ENCODE peak calls at places on chromosomes 1 and 21, in four cellular contexts. Y is GM12878, V is IMR-90, F is astrocyte. S is an unnamed sample. For H3K27me3 and H3K9me3, the result is how much of the 10 kb centered on the place peaks cover.

GRCh38 chr21:18832950-18833349 is 429.4 kb upstream of the TMPRSS15 start:
- DNase-seq in V (no peak), Y (no peak), F (peak), S (peak)

GRCh38 chr1:165837838-165838364 is 10.5 kb downstream of the UCK2 start:
- DNase-seq in F (no peak), Y (no peak), V (peak), S (no peak)

GRCh38 chr1:234143681-234144080 is 229.6 kb upstream of the COA6 start:
- DNase-seq in F (no peak), Y (no peak), V (no peak), S (no peak)

GRCh38 chr21:27694667-27695066 is 727.8 kb upstream of the ADAMTS5 start:
- DNase-seq in V (no peak), F (no peak), Y (no peak), S (no peak)

GRCh38 chr1:151993734-151994496 is at the start of gene S100A10:
- DNase-seq in V (peak), Y (no peak), F (peak), S (peak)

GRCh38 chr1:203152158-203153034 is 23.2 kb downstream of the MYBPH start:
- DNase-seq in F (peak), V (peak), Y (no peak), S (no peak)

GRCh38 chr1:14017531-14017961 is 317.6 kb downstream of the PRDM2 start:
- DNase-seq in F (no peak), V (no peak), Y (no peak), S (no peak)

GRCh38 chr1:54110991-54111390 is 41.8 kb downstream of the CDCP2 start:
- DNase-seq in Y (no peak), F (no peak), V (no peak), S (no peak)

GRCh38 chr1:87024936-87025537 is 110.6 kb downstream of the HS2ST1 start:
- DNase-seq in F (peak), Y (no peak), V (peak), S (peak)

GRCh38 chr21:9735421-9735961 is 785.9 kb upstream of the TPTE start:
- DNase-seq in Y (no peak), F (no peak), V (no peak), S (no peak)

GRCh38 chr1:4367230-4367629 is 287.2 kb upstream of the AJAP1 start:
- DNase-seq in V (no peak), Y (no peak), F (no peak), S (no peak)

GRCh38 chr1:201582261-201582951 is 43.5 kb downstream of the NAV1 start:
- DNase-seq in Y (no peak), V (peak), F (peak), S (peak)

GRCh38 chr1:91805343-91805801 is 80.6 kb downstream of the TGFBR3 start:
- DNase-seq in Y (no peak), F (no peak), V (no peak), S (no peak)

GRCh38 chr1:5403935-5404334 is 588.3 kb downstream of the NPHP4 start:
- DNase-seq in V (no peak), F (no peak), Y (no peak), S (no peak)

GRCh38 chr1:39409055-39409816 is 82.2 kb upstream of the BMP8A start:
- DNase-seq in V (peak), F (no peak), Y (no peak), S (peak)

GRCh38 chr1:156751724-156752481 is 428 bp upstream of the HDGF start:
- DNase-seq in F (peak), V (peak), Y (peak), S (peak)

GRCh38 chr1:222918746-222919477 is 104.1 kb downstream of the DISP1 start:
- DNase-seq in Y (no peak), V (no peak), F (no peak), S (no peak)

GRCh38 chr1:98143403-98143802 is 222.6 kb upstream of the DPYD start:
- DNase-seq in Y (no peak), V (peak), F (no peak), S (no peak)

GRCh38 chr1:7207875-7208646 is 422.8 kb downstream of the CAMTA1 start:
- DNase-seq in Y (no peak), V (peak), F (peak), S (peak)

GRCh38 chr1:20609541-20609940 is 20.6 kb downstream of the CDA start:
- DNase-seq in Y (no peak), F (no peak), V (no peak), S (no peak)

GRCh38 chr21:23593582-23593981 is 2013.7 kb downstream of the MRPL39 start:
- DNase-seq in F (no peak), V (no peak), Y (no peak), S (no peak)

GRCh38 chr1:233597489-233597901 is 16.4 kb upstream of the KCNK1 start:
- DNase-seq in Y (peak), F (peak), V (no peak), S (no peak)

GRCh38 chr1:229892515-229893117 is 174.4 kb upstream of the GALNT2 start:
- DNase-seq in F (no peak), V (no peak), Y (no peak), S (no peak)

GRCh38 chr21:46191257-46191685 is 7.0 kb upstream of the SPATC1L start:
- DNase-seq in V (peak), F (peak), Y (no peak), S (no peak)

GRCh38 chr1:214228976-214229375 is 52.0 kb upstream of the SMYD2 start:
- DNase-seq in Y (no peak), V (no peak), F (no peak), S (no peak)

GRCh38 chr1:100847481-100847880 is 47.2 kb downstream of the EXTL2 start:
- DNase-seq in F (no peak), Y (no peak), V (peak), S (peak)

GRCh38 chr1:13766906-13767564 is 67.0 kb downstream of the PRDM2 start:
- DNase-seq in V (peak), Y (no peak), F (peak), S (no peak)

GRCh38 chr1:221892301-221892830 is 150.5 kb upstream of the DUSP10 start:
- DNase-seq in F (no peak), Y (no peak), V (no peak), S (no peak)

GRCh38 chr1:245512980-245513578 is 358.3 kb downstream of the KIF26B start:
- DNase-seq in Y (no peak), F (no peak), V (no peak), S (peak)

GRCh38 chr1:68178821-68179490 is 53.4 kb downstream of the WLS start:
- DNase-seq in F (peak), Y (peak), V (peak), S (no peak)

GRCh38 chr1:181504294-181505115 is 21.2 kb downstream of the CACNA1E start:
- DNase-seq in Y (peak), V (peak), F (no peak), S (peak)

GRCh38 chr1:47881505-47882442 is 115.4 kb downstream of the TRABD2B start:
- DNase-seq in F (no peak), Y (no peak), V (peak), S (no peak)

GRCh38 chr1:114075546-114076249 is 78.0 kb downstream of the SYT6 start:
- DNase-seq in F (no peak), Y (peak), V (no peak), S (no peak)

GRCh38 chr1:237910834-237911233 is 20.1 kb upstream of the ZP4 start:
- DNase-seq in V (no peak), Y (no peak), F (no peak), S (no peak)

GRCh38 chr1:92482404-92482664 is 4.4 kb downstream of the GFI1 start:
- DNase-seq in F (no peak), V (no peak), Y (no peak), S (peak)

GRCh38 chr1:57843760-57844159 is 419.9 kb upstream of the DAB1 start:
- DNase-seq in V (no peak), F (peak), Y (no peak), S (no peak)

DNA sequence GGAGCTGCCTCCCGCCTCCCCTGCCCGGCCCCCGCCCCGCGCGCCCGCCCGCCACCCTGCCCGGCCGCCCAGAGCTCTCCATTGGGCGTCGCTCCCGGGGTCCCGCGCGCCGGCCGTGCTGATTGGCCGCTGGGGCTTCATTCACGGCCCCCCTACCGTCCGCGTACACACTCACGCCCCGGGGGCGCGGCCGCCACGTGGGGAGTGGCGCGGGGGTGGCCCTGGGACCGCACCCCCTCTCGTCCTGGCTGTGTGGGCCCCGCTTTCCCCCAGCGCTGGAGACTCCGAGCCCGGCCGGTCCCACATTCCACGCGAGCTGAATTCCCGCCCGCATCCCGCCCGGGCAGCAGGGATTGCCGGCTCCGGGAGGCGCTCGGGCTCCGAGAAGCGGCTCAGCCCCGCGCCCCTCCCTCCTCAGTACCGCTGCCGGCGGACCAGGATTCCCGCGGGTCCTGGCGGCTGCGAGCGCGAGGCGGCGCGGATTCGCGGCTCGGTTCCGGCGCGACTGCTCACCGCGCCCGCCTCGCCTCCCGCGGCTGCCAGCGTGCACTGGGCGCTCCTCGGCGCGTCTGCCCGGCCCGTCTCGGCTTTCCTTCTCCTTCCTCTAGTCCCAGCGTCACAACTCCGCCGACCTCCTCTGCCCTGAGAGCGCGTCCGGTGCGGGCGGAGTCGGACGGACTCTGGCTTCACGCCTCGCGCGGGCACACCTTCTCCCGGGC is 450 bp upstream of the POU3F1 start:
- DNase-seq in Y (no peak), F (peak), V (peak), S (peak)
- H3K27me3 ChIP-seq in Y (under half), F (under half), V (half or more), S (half or more)

GRCh38 chr21:38887062-38887686 is 81.4 kb downstream of the ETS2 start:
- DNase-seq in F (no peak), Y (no peak), V (no peak), S (no peak)

GRCh38 chr21:38894899-38895298 is 89.2 kb downstream of the ETS2 start:
- DNase-seq in Y (no peak), V (no peak), F (no peak), S (no peak)

GRCh38 chr21:38887750-38888149 is 82.0 kb downstream of the ETS2 start:
- DNase-seq in V (no peak), Y (no peak), F (no peak), S (no peak)

GRCh38 chr21:38883142-38883541 is 77.4 kb downstream of the ETS2 start:
- DNase-seq in Y (no peak), V (no peak), F (no peak), S (no peak)

GRCh38 chr21:38888956-38889605 is 83.4 kb downstream of the ETS2 start:
- DNase-seq in F (peak), Y (no peak), V (peak), S (no peak)
- H3K9me3 ChIP-seq in F (under half), Y (under half), V (under half), S (under half)

GRCh38 chr1:207666342-207666741 is 21.4 kb downstream of the CR1L start:
- DNase-seq in V (no peak), Y (no peak), F (no peak), S (no peak)
- H3K27me3 ChIP-seq in V (under half), Y (under half), F (under half), S (under half)

DNA sequence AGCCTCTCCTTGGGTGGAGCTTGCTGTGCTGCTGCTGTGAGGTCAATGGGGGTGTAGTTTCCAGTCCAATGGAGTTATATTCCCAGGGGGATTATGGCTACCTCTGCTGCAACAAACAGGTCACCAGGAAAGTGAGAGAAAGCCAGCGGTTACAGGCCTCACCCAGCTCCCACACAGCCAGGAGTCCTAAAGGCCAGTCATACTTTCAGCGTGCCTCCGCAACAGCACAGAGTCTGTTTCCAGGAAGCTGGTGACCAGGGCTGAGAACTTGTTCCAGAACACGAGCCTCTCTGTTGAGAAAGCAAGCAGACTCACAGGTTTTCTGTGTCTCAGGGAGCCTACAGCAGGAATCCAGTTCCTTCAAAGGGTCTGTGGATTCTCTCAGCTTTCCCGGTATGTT is 17.3 kb upstream of the OR2M5 start:
- DNase-seq in V (no peak), F (no peak), Y (no peak), S (no peak)
- H3K9me3 ChIP-seq in V (under half), F (under half), Y (under half), S (under half)

GRCh38 chr21:44291078-44291935 is 5.6 kb downstream of the AIRE start:
- DNase-seq in V (no peak), F (no peak), Y (no peak), S (no peak)
- H3K27me3 ChIP-seq in V (under half), F (under half), Y (under half), S (under half)

GRCh38 chr21:7916329-7917303 is 2604.8 kb upstream of the TPTE start:
- DNase-seq in V (no peak), F (no peak), Y (no peak), S (no peak)

GRCh38 chr21:7917729-7918128 is 2603.7 kb upstream of the TPTE start:
- DNase-seq in Y (no peak), V (peak), F (no peak), S (no peak)
- H3K9me3 ChIP-seq in Y (under half), V (under half), F (under half), S (under half)

GRCh38 chr1:94355485-94355980 is 62.7 kb upstream of the ABCD3 start:
- DNase-seq in F (no peak), Y (no peak), V (no peak), S (no peak)
- H3K27me3 ChIP-seq in F (under half), Y (under half), V (under half), S (under half)

DNA sequence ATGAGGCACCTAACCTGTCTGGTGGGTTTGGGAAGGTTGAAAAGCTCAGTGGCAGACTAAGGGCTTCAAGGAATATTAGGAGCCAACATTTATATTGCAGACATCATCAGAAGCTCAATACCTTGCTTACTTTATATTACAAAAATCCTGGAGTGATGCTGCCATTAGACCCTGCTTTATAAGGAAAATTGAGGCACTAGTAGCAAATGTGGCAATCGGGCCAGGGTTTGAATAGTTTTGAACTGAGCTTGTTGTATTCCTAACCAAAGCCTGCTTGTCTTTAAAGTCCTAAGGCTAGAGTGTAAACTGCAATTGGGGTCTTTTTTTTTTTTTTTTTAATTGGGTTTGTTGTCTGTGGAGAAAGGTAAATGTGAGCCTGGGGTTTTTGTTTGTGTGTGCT is 14.3 kb downstream of the L1TD1 start:
- DNase-seq in F (no peak), Y (no peak), V (no peak), S (no peak)
- H3K9me3 ChIP-seq in F (under half), Y (under half), V (under half), S (under half)

GRCh38 chr1:22373252-22373651 is 78.4 kb upstream of the ZBTB40 start:
- DNase-seq in V (no peak), F (no peak), Y (no peak), S (no peak)
- H3K27me3 ChIP-seq in V (half or more), F (under half), Y (under half), S (under half)

GRCh38 chr1:3175486-3175885 is 106.5 kb downstream of the PRDM16 start:
- DNase-seq in F (no peak), V (no peak), Y (no peak), S (no peak)

GRCh38 chr1:3176820-3177219 is 107.8 kb downstream of the PRDM16 start:
- DNase-seq in F (no peak), Y (no peak), V (no peak), S (no peak)

GRCh38 chr1:3178279-3178678 is 109.3 kb downstream of the PRDM16 start:
- DNase-seq in Y (no peak), V (no peak), F (no peak), S (no peak)

GRCh38 chr1:3174487-3175247 is 105.7 kb downstream of the PRDM16 start:
- DNase-seq in Y (no peak), F (peak), V (no peak), S (peak)

GRCh38 chr1:3176028-3176427 is 107.0 kb downstream of the PRDM16 start:
- DNase-seq in V (no peak), F (no peak), Y (no peak), S (no peak)
- H3K9me3 ChIP-seq in V (under half), F (under half), Y (under half), S (under half)

S was measured in cardiac muscle cell.